ENCODE peak calls at places on chromosomes 12 and 14, in five cellular contexts. X is stomach, F is body of pancreas, K is esophagus squamous epithelium, S is esophagus muscularis mucosa. Y is an unnamed sample.

GRCh38 chr12:20144341-20144740 is 224.0 kb upstream of the PDE3A start:
- DNase-seq in X (no peak), F (no peak), K (no peak), S (no peak), Y (no peak)

GRCh38 chr12:112191840-112192321 is 66.5 kb downstream of the TRAFD1 start:
- DNase-seq in X (no peak), F (no peak), K (no peak), S (no peak), Y (peak)

GRCh38 chr12:53221203-53222076 is 10.6 kb downstream of the RARG start:
- DNase-seq in X (peak), F (peak), K (no peak), S (no peak), Y (peak)

GRCh38 chr12:124994435-124994975 is 1.1 kb downstream of the BRI3BP start:
- DNase-seq in X (peak), F (peak), K (no peak), S (no peak), Y (no peak)

GRCh38 chr12:58539295-58539694 is 381.0 kb downstream of the LRIG3 start:
- DNase-seq in X (no peak), F (no peak), K (no peak), S (no peak), Y (no peak)

GRCh38 chr14:103391048-103391447 is 5.8 kb downstream of the MARK3 start:
- DNase-seq in X (no peak), F (no peak), K (no peak), S (no peak), Y (no peak)

GRCh38 chr12:71456316-71456715 is 16.7 kb downstream of the LGR5 start:
- DNase-seq in X (no peak), F (no peak), K (no peak), S (no peak), Y (no peak)

GRCh38 chr12:96445743-96446655 is 43.4 kb upstream of the CFAP54 start:
- DNase-seq in X (no peak), F (no peak), K (no peak), S (no peak), Y (no peak)

GRCh38 chr12:14454098-14454907 is 88.8 kb downstream of the ATF7IP start:
- DNase-seq in X (no peak), F (no peak), K (no peak), S (no peak), Y (no peak)

GRCh38 chr14:99809864-99810854 is 16.9 kb downstream of the EML1 start:
- DNase-seq in X (peak), F (peak), K (no peak), S (no peak), Y (no peak)

GRCh38 chr12:57614178-57614947 is 3.1 kb downstream of the ARHGEF25 start:
- DNase-seq in X (no peak), F (no peak), K (no peak), S (no peak), Y (no peak)

GRCh38 chr12:49689785-49690184 is 17.4 kb downstream of the FMNL3 start:
- DNase-seq in X (no peak), F (no peak), K (no peak), S (no peak), Y (no peak)

GRCh38 chr12:21073822-21074460 is 57.1 kb upstream of the SLCO1B1 start:
- DNase-seq in X (no peak), F (no peak), K (no peak), S (no peak), Y (no peak)

GRCh38 chr12:9039397-9039977 is 50.1 kb downstream of the KLRG1 start:
- DNase-seq in X (no peak), F (no peak), K (no peak), S (no peak), Y (no peak)

GRCh38 chr14:101849125-101849524 is 87.6 kb downstream of the PPP2R5C start:
- DNase-seq in X (no peak), F (no peak), K (no peak), S (no peak), Y (no peak)

GRCh38 chr12:53624453-53624852 is 1.7 kb downstream of the ATF7 start:
- DNase-seq in X (no peak), F (no peak), K (no peak), S (no peak), Y (no peak)

GRCh38 chr14:100116134-100116533 is 43.3 kb downstream of the DEGS2 start:
- DNase-seq in X (no peak), F (no peak), K (no peak), S (no peak), Y (no peak)

GRCh38 chr14:104263671-104264358 is 125.4 kb downstream of the KIF26A start:
- DNase-seq in X (peak), F (peak), K (no peak), S (no peak), Y (no peak)

GRCh38 chr14:37669242-37669641 is 73.8 kb downstream of the TTC6 start:
- DNase-seq in X (no peak), F (no peak), K (no peak), S (no peak), Y (no peak)

GRCh38 chr12:23525450-23526072 is 423.9 kb downstream of the SOX5 start:
- DNase-seq in X (no peak), F (no peak), K (no peak), S (no peak), Y (no peak)

GRCh38 chr12:58341791-58342190 is 400.4 kb downstream of the ATP23 start:
- DNase-seq in X (no peak), F (no peak), K (no peak), S (no peak), Y (no peak)

GRCh38 chr14:95137804-95138167 is 19.5 kb downstream of the DICER1 start:
- DNase-seq in X (peak), F (no peak), K (no peak), S (no peak), Y (no peak)

GRCh38 chr14:102508774-102509743 is 517 bp downstream of the ANKRD9 start:
- DNase-seq in X (peak), F (peak), K (no peak), S (no peak), Y (no peak)

GRCh38 chr14:72416892-72417291 is 477.0 kb downstream of the DPF3 start:
- DNase-seq in X (no peak), F (no peak), K (no peak), S (no peak), Y (no peak)

GRCh38 chr12:115973968-115974765 is 303.3 kb downstream of the MED13L start:
- DNase-seq in X (no peak), F (no peak), K (no peak), S (no peak), Y (no peak)
- TF ChIP-seq CTCF in X (no peak), F (no peak), K (no peak), S (no peak), Y (no peak)

GRCh38 chr12:25854991-25855390 is 103.5 kb upstream of the RASSF8 start:
- DNase-seq in X (no peak), F (no peak), K (no peak), S (no peak), Y (no peak)

GRCh38 chr12:25855716-25856115 is 102.8 kb upstream of the RASSF8 start:
- DNase-seq in X (no peak), F (no peak), K (no peak), S (no peak), Y (no peak)

GRCh38 chr12:25853696-25854095 is 104.8 kb upstream of the RASSF8 start:
- DNase-seq in X (no peak), F (no peak), K (no peak), S (no peak), Y (no peak)

DNA sequence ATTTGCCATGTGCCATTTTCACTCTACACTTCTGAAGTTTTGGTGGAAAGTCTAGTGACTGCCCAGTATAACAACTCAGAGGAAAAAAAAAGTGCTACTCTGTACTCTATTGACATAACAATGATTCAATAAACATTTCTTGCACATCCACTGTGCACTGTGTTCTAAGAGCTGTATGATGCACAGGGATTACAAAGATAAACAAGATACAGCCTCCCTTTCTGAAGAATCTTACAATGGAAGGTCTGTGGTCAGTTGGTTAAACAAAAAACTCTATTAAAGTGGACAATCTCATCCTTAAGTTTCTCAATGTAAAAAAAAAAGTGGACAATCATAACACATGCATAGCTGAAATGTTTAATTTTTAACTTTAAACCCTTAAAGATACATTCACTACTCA is 105.7 kb upstream of the RASSF8 start:
- DNase-seq in X (no peak), F (no peak), K (no peak), S (no peak), Y (no peak)
- TF ChIP-seq POLR2A in X (no peak), F (no peak), K (no peak), S (no peak), Y (no peak)

GRCh38 chr12:120495189-120495722 is 657 bp upstream of the DYNLL1 start:
- DNase-seq in X (no peak), F (no peak), K (no peak), S (no peak), Y (no peak)

GRCh38 chr12:120495723-120496352 is at the start of gene DYNLL1:
- DNase-seq in X (peak), F (peak), K (peak), S (peak), Y (peak)

GRCh38 chr12:120498870-120499515 is 3.1 kb downstream of the DYNLL1 start:
- DNase-seq in X (no peak), F (no peak), K (no peak), S (no peak), Y (no peak)

GRCh38 chr12:120497524-120498150 is 1.7 kb downstream of the DYNLL1 start:
- DNase-seq in X (no peak), F (no peak), K (no peak), S (no peak), Y (no peak)

DNA sequence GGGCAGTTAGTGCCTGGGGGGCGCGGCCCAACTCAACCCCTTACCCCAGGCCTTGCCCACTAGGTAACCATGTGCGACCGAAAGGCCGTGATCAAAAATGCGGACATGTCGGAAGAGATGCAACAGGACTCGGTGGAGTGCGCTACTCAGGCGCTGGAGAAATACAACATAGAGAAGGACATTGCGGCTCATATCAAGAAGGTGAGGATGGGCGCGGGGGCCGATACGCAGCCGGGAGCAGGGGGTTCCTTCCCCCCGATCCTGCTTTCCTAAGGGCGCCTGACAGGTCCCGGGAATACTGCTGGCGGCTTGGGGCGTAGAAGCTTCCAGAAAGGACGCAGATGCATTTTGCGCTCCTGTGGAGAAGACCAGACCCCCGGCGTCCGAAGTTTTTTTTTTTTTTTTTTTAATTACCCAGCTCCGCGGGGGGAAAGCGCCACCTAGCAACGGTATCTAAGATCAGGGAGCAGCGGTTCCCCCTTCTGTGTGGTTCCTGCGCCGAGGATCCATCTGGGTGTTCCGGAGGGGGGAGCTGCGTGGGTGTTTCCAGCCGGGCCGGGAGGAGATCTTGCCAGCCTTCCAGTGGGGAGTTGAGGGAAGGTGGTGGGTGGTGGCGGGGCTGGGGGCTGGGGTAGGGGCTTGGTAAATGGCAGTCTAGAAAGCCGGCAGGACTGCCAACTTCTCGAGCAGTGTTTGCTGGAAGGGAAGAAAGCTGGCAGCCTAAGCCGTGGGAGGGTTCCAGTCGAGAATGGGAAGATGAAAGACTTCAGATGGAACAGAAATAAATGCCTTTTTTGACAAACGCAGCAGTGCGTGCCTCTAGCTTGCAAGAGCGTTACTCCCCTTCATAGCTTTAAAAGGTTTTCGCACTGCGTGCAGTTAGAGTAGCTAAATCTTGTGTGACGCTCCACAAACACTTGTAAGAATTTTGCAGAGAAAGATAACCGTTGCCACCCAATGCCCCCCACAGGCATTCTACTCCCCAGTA is 734 bp downstream of the DYNLL1 start:
- DNase-seq in X (peak), F (peak), K (no peak), S (no peak), Y (peak)
- TF ChIP-seq CTCF in X (no peak), F (no peak), K (no peak), S (no peak), Y (no peak)

GRCh38 chr12:12278899-12279298 is 12.1 kb upstream of the LRP6 start:
- DNase-seq in X (no peak), F (no peak), K (no peak), S (no peak), Y (no peak)

GRCh38 chr12:12282761-12283160 is 15.9 kb upstream of the LRP6 start:
- DNase-seq in X (no peak), F (no peak), K (no peak), S (no peak), Y (no peak)

GRCh38 chr12:12281134-12281533 is 14.3 kb upstream of the LRP6 start:
- DNase-seq in X (no peak), F (no peak), K (no peak), S (no peak), Y (no peak)

GRCh38 chr12:12286441-12286840 is 19.6 kb upstream of the LRP6 start:
- DNase-seq in X (no peak), F (no peak), K (no peak), S (no peak), Y (no peak)

GRCh38 chr12:12282202-12282601 is 15.4 kb upstream of the LRP6 start:
- DNase-seq in X (no peak), F (no peak), K (no peak), S (no peak), Y (no peak)
- TF ChIP-seq POLR2A in X (no peak), F (no peak), K (no peak), S (no peak), Y (no peak)

DNA sequence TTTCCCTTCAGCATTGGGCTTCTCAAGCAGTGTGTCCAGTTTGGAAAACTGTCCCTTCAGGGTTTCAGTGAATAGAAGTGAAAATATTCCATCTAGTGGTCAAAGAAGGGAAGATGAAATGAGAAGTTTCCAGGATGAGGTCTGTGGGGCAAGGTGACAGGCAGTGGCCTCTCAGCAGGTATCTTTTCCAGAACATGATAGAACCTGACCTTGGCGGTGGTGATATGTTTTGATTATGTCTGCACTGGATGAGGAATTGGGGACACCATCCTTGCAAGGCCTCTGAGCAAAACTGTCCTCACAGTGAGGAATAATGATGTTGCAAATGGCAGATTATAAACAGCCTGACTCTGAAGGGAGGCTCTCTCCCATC is 4.7 kb downstream of the GPX2 start:
- DNase-seq in X (no peak), F (no peak), K (no peak), S (peak), Y (no peak)
- TF ChIP-seq CTCF in X (no peak), F (no peak), K (peak), S (peak), Y (peak)

DNA sequence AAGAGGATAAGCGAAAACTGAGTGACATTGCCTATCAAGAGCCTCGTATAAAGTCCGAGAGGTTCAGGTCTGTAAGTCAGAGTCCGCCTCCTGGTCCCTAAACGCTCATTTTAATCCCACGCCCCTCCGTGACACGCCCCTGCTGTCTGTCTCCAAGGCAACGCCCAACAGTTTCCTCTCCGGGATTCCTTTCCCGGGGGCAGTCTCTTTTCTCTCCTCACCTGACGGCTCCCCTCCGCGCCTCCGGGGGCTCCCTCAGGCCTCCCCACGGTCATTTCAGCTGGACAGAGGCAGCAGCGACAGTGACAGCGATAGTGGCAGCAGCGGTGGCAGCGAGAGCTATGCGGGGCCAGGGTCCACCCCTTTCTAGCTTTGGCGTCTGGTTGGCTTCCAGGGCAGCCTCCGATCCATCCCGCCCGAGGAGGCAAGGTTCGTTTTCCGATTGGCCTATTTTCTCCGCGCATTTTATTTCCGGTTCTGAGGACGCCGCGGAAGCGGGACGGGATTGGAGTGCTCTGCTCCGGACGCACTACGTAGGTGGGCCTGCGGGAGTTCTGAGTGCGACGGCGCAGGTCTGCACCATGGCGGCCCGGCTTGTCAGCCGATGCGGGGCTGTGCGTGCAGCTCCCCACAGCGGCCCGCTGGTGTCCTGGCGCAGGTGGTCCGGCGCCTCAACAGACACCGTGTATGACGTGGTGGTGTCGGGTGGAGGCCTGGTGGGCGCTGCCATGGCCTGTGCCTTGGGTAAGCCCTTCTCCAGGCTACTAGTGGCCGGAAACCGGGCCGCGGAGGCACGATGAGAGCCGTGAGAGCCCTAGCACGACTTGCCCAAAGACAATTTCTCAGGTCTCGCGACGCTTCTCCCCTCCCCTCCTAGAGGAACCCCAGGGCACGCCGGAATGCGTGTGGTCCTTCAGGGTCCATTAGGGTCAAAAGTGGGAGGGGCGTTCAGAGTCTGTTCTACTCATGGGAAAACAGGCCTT is at the start of the genes COQ6 and FAM161B:
- DNase-seq in X (peak), F (peak), K (peak), S (peak), Y (peak)
- TF ChIP-seq POLR2A in X (no peak), F (peak), K (no peak), S (no peak), Y (peak)

GRCh38 chr12:66030217-66030781 is 100.3 kb downstream of the LLPH start:
- DNase-seq in X (no peak), F (no peak), K (no peak), S (no peak), Y (no peak)

GRCh38 chr12:66036317-66036716 is 94.2 kb downstream of the LLPH start:
- DNase-seq in X (no peak), F (peak), K (no peak), S (peak), Y (no peak)

GRCh38 chr12:66032739-66033138 is 97.8 kb downstream of the LLPH start:
- DNase-seq in X (no peak), F (no peak), K (no peak), S (no peak), Y (no peak)

DNA sequence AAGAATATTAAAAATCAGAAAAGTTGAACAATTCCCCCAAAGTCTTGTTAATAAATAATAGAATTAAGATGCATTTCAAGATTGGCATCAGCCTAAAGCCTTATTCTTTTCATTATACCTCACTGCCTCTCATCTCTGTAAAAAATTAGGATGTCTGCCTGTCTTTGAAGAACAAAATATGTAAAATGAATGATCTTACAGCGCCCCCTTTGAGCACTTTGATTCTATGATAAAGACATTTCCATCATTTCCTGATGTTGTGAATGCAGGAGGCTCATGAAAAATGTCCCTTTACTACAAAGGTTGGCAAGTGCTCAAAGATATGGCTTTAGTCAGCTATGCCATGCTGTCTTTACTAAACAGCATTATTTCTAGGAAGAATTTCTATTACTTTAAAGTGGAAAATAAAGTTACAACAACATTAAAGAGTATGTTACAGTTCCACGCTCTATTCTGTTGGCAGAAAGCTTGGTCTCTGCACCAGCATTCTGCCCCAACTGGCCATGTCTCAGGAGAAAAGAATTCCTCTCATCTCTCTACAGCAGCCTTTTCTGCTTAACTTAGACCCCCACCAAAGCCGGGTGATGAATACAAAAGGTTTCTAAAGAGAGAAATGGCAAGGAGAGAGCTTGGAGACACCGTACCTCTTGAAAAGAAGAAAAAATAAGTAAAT is 95.1 kb downstream of the LLPH start:
- DNase-seq in X (no peak), F (no peak), K (no peak), S (no peak), Y (no peak)
- TF ChIP-seq CTCF in X (no peak), F (no peak), K (peak), S (peak), Y (no peak)

GRCh38 chr14:49582211-49582977 is 3.8 kb downstream of the RPS29 start:
- DNase-seq in X (no peak), F (no peak), K (no peak), S (no peak), Y (no peak)
- TF ChIP-seq POLR2A in X (no peak), F (no peak), K (no peak), S (no peak), Y (no peak)